ENCODE peak calls at places on chromosomes 12 and 14, in six cellular contexts. One of them, this sample, is unnamed.

GRCh38 chr14:31937730-31938346 is 139.3 kb upstream of the ARHGAP5 start:
- DNase-seq in NCI-H345: no peak
- DNase-seq in activated CD4-positive, alpha-beta T cell treated with anti-CD3 and anti-CD28 coated beads for 4 hours: peak
- DNase-seq in MV-4-11: peak
- DNase-seq in stimulated activated CD4-positive, alpha-beta T cell treated with anti-CD3 and anti-CD28 coated beads, Interleukin-1b, Interleukin-23, amount 100 ng/mL, for 1 hour: no peak
- DNase-seq in T-helper 9 cell: peak
- DNase-seq in this sample: peak

GRCh38 chr12:24546084-24546483 is 402.8 kb downstream of the BCAT1 start:
- DNase-seq in NCI-H345: no peak
- DNase-seq in activated CD4-positive, alpha-beta T cell treated with anti-CD3 and anti-CD28 coated beads for 4 hours: no peak
- DNase-seq in MV-4-11: no peak
- DNase-seq in stimulated activated CD4-positive, alpha-beta T cell treated with anti-CD3 and anti-CD28 coated beads, Interleukin-1b, Interleukin-23, amount 100 ng/mL, for 1 hour: no peak
- DNase-seq in T-helper 9 cell: no peak
- DNase-seq in this sample: no peak

GRCh38 chr14:69079188-69079742 is 73.7 kb downstream of the DCAF5 start:
- DNase-seq in NCI-H345: no peak
- DNase-seq in activated CD4-positive, alpha-beta T cell treated with anti-CD3 and anti-CD28 coated beads for 4 hours: no peak
- DNase-seq in MV-4-11: no peak
- DNase-seq in stimulated activated CD4-positive, alpha-beta T cell treated with anti-CD3 and anti-CD28 coated beads, Interleukin-1b, Interleukin-23, amount 100 ng/mL, for 1 hour: no peak
- DNase-seq in T-helper 9 cell: no peak
- DNase-seq in this sample: no peak

GRCh38 chr12:44525806-44526654 is 350.1 kb downstream of the NELL2 start:
- DNase-seq in NCI-H345: no peak
- DNase-seq in activated CD4-positive, alpha-beta T cell treated with anti-CD3 and anti-CD28 coated beads for 4 hours: no peak
- DNase-seq in MV-4-11: no peak
- DNase-seq in stimulated activated CD4-positive, alpha-beta T cell treated with anti-CD3 and anti-CD28 coated beads, Interleukin-1b, Interleukin-23, amount 100 ng/mL, for 1 hour: no peak
- DNase-seq in T-helper 9 cell: no peak
- DNase-seq in this sample: no peak

GRCh38 chr14:51462182-51462581 is 189.5 kb upstream of the FRMD6 start:
- DNase-seq in NCI-H345: peak
- DNase-seq in activated CD4-positive, alpha-beta T cell treated with anti-CD3 and anti-CD28 coated beads for 4 hours: no peak
- DNase-seq in MV-4-11: no peak
- DNase-seq in stimulated activated CD4-positive, alpha-beta T cell treated with anti-CD3 and anti-CD28 coated beads, Interleukin-1b, Interleukin-23, amount 100 ng/mL, for 1 hour: no peak
- DNase-seq in T-helper 9 cell: no peak
- DNase-seq in this sample: no peak

GRCh38 chr12:99529966-99530365 is 117.6 kb upstream of the GARIN6 start:
- DNase-seq in NCI-H345: no peak
- DNase-seq in activated CD4-positive, alpha-beta T cell treated with anti-CD3 and anti-CD28 coated beads for 4 hours: no peak
- DNase-seq in MV-4-11: peak
- DNase-seq in stimulated activated CD4-positive, alpha-beta T cell treated with anti-CD3 and anti-CD28 coated beads, Interleukin-1b, Interleukin-23, amount 100 ng/mL, for 1 hour: no peak
- DNase-seq in T-helper 9 cell: no peak
- DNase-seq in this sample: no peak

GRCh38 chr14:89232366-89233070 is 184.5 kb downstream of the FOXN3 start:
- DNase-seq in NCI-H345: no peak
- DNase-seq in activated CD4-positive, alpha-beta T cell treated with anti-CD3 and anti-CD28 coated beads for 4 hours: no peak
- DNase-seq in MV-4-11: peak
- DNase-seq in stimulated activated CD4-positive, alpha-beta T cell treated with anti-CD3 and anti-CD28 coated beads, Interleukin-1b, Interleukin-23, amount 100 ng/mL, for 1 hour: no peak
- DNase-seq in T-helper 9 cell: no peak
- DNase-seq in this sample: no peak

GRCh38 chr12:108575199-108575912 is 13.0 kb downstream of the ISCU start:
- DNase-seq in NCI-H345: no peak
- DNase-seq in activated CD4-positive, alpha-beta T cell treated with anti-CD3 and anti-CD28 coated beads for 4 hours: no peak
- DNase-seq in MV-4-11: peak
- DNase-seq in stimulated activated CD4-positive, alpha-beta T cell treated with anti-CD3 and anti-CD28 coated beads, Interleukin-1b, Interleukin-23, amount 100 ng/mL, for 1 hour: no peak
- DNase-seq in T-helper 9 cell: no peak
- DNase-seq in this sample: no peak

GRCh38 chr14:96762650-96763049 is 34.5 kb upstream of the VRK1 start:
- DNase-seq in NCI-H345: peak
- DNase-seq in activated CD4-positive, alpha-beta T cell treated with anti-CD3 and anti-CD28 coated beads for 4 hours: peak
- DNase-seq in MV-4-11: peak
- DNase-seq in stimulated activated CD4-positive, alpha-beta T cell treated with anti-CD3 and anti-CD28 coated beads, Interleukin-1b, Interleukin-23, amount 100 ng/mL, for 1 hour: no peak
- DNase-seq in T-helper 9 cell: no peak
- DNase-seq in this sample: no peak

GRCh38 chr14:80981673-80982072 is 26.3 kb downstream of the TSHR start:
- DNase-seq in NCI-H345: no peak
- DNase-seq in activated CD4-positive, alpha-beta T cell treated with anti-CD3 and anti-CD28 coated beads for 4 hours: no peak
- DNase-seq in MV-4-11: no peak
- DNase-seq in stimulated activated CD4-positive, alpha-beta T cell treated with anti-CD3 and anti-CD28 coated beads, Interleukin-1b, Interleukin-23, amount 100 ng/mL, for 1 hour: no peak
- DNase-seq in T-helper 9 cell: no peak
- DNase-seq in this sample: no peak

GRCh38 chr12:130401703-130402102 is 64.0 kb downstream of the PIWIL1 start:
- DNase-seq in NCI-H345: peak
- DNase-seq in activated CD4-positive, alpha-beta T cell treated with anti-CD3 and anti-CD28 coated beads for 4 hours: no peak
- DNase-seq in MV-4-11: no peak
- DNase-seq in stimulated activated CD4-positive, alpha-beta T cell treated with anti-CD3 and anti-CD28 coated beads, Interleukin-1b, Interleukin-23, amount 100 ng/mL, for 1 hour: no peak
- DNase-seq in T-helper 9 cell: no peak
- DNase-seq in this sample: no peak

GRCh38 chr14:91573894-91574837 is 64.1 kb upstream of the PPP4R3A start:
- DNase-seq in NCI-H345: peak
- DNase-seq in activated CD4-positive, alpha-beta T cell treated with anti-CD3 and anti-CD28 coated beads for 4 hours: peak
- DNase-seq in MV-4-11: peak
- DNase-seq in stimulated activated CD4-positive, alpha-beta T cell treated with anti-CD3 and anti-CD28 coated beads, Interleukin-1b, Interleukin-23, amount 100 ng/mL, for 1 hour: peak
- DNase-seq in T-helper 9 cell: peak
- DNase-seq in this sample: peak

GRCh38 chr12:74349925-74350324 is 187.7 kb upstream of the ATXN7L3B start:
- DNase-seq in NCI-H345: no peak
- DNase-seq in activated CD4-positive, alpha-beta T cell treated with anti-CD3 and anti-CD28 coated beads for 4 hours: no peak
- DNase-seq in MV-4-11: no peak
- DNase-seq in stimulated activated CD4-positive, alpha-beta T cell treated with anti-CD3 and anti-CD28 coated beads, Interleukin-1b, Interleukin-23, amount 100 ng/mL, for 1 hour: no peak
- DNase-seq in T-helper 9 cell: no peak
- DNase-seq in this sample: no peak

GRCh38 chr12:31238764-31239387 is 87.1 kb downstream of the SINHCAF start:
- DNase-seq in NCI-H345: peak
- DNase-seq in activated CD4-positive, alpha-beta T cell treated with anti-CD3 and anti-CD28 coated beads for 4 hours: peak
- DNase-seq in MV-4-11: peak
- DNase-seq in stimulated activated CD4-positive, alpha-beta T cell treated with anti-CD3 and anti-CD28 coated beads, Interleukin-1b, Interleukin-23, amount 100 ng/mL, for 1 hour: peak
- DNase-seq in T-helper 9 cell: peak
- DNase-seq in this sample: peak

GRCh38 chr12:72273851-72274284 is 1.7 kb downstream of the TRHDE start:
- DNase-seq in NCI-H345: no peak
- DNase-seq in activated CD4-positive, alpha-beta T cell treated with anti-CD3 and anti-CD28 coated beads for 4 hours: no peak
- DNase-seq in MV-4-11: no peak
- DNase-seq in stimulated activated CD4-positive, alpha-beta T cell treated with anti-CD3 and anti-CD28 coated beads, Interleukin-1b, Interleukin-23, amount 100 ng/mL, for 1 hour: no peak
- DNase-seq in T-helper 9 cell: no peak
- DNase-seq in this sample: no peak

GRCh38 chr14:103292426-103293374 is 41.3 kb upstream of the EIF5 start:
- DNase-seq in NCI-H345: peak
- DNase-seq in activated CD4-positive, alpha-beta T cell treated with anti-CD3 and anti-CD28 coated beads for 4 hours: peak
- DNase-seq in MV-4-11: peak
- DNase-seq in stimulated activated CD4-positive, alpha-beta T cell treated with anti-CD3 and anti-CD28 coated beads, Interleukin-1b, Interleukin-23, amount 100 ng/mL, for 1 hour: peak
- DNase-seq in T-helper 9 cell: peak
- DNase-seq in this sample: peak

GRCh38 chr12:124498870-124499753 is 68.3 kb downstream of the NCOR2 start:
- DNase-seq in NCI-H345: no peak
- DNase-seq in activated CD4-positive, alpha-beta T cell treated with anti-CD3 and anti-CD28 coated beads for 4 hours: no peak
- DNase-seq in MV-4-11: no peak
- DNase-seq in stimulated activated CD4-positive, alpha-beta T cell treated with anti-CD3 and anti-CD28 coated beads, Interleukin-1b, Interleukin-23, amount 100 ng/mL, for 1 hour: no peak
- DNase-seq in T-helper 9 cell: no peak
- DNase-seq in this sample: no peak

GRCh38 chr14:75295491-75296338 is 17.1 kb downstream of the FOS start:
- DNase-seq in NCI-H345: peak
- DNase-seq in activated CD4-positive, alpha-beta T cell treated with anti-CD3 and anti-CD28 coated beads for 4 hours: peak
- DNase-seq in MV-4-11: peak
- DNase-seq in stimulated activated CD4-positive, alpha-beta T cell treated with anti-CD3 and anti-CD28 coated beads, Interleukin-1b, Interleukin-23, amount 100 ng/mL, for 1 hour: peak
- DNase-seq in T-helper 9 cell: peak
- DNase-seq in this sample: peak

GRCh38 chr12:11650697-11651281 is 1.3 kb downstream of the ETV6 start:
- DNase-seq in NCI-H345: peak
- DNase-seq in activated CD4-positive, alpha-beta T cell treated with anti-CD3 and anti-CD28 coated beads for 4 hours: peak
- DNase-seq in MV-4-11: peak
- DNase-seq in stimulated activated CD4-positive, alpha-beta T cell treated with anti-CD3 and anti-CD28 coated beads, Interleukin-1b, Interleukin-23, amount 100 ng/mL, for 1 hour: no peak
- DNase-seq in T-helper 9 cell: no peak
- DNase-seq in this sample: no peak

GRCh38 chr14:48914382-48914781 is 671.8 kb downstream of the RPS29 start:
- DNase-seq in NCI-H345: no peak
- DNase-seq in activated CD4-positive, alpha-beta T cell treated with anti-CD3 and anti-CD28 coated beads for 4 hours: no peak
- DNase-seq in MV-4-11: no peak
- DNase-seq in stimulated activated CD4-positive, alpha-beta T cell treated with anti-CD3 and anti-CD28 coated beads, Interleukin-1b, Interleukin-23, amount 100 ng/mL, for 1 hour: no peak
- DNase-seq in T-helper 9 cell: no peak
- DNase-seq in this sample: no peak

GRCh38 chr14:59417301-59417700 is 47.9 kb downstream of the GPR135 start:
- DNase-seq in NCI-H345: no peak
- DNase-seq in activated CD4-positive, alpha-beta T cell treated with anti-CD3 and anti-CD28 coated beads for 4 hours: no peak
- DNase-seq in MV-4-11: no peak
- DNase-seq in stimulated activated CD4-positive, alpha-beta T cell treated with anti-CD3 and anti-CD28 coated beads, Interleukin-1b, Interleukin-23, amount 100 ng/mL, for 1 hour: no peak
- DNase-seq in T-helper 9 cell: no peak
- DNase-seq in this sample: no peak

GRCh38 chr14:68473794-68474193 is 319.1 kb downstream of the ZFP36L1 start:
- DNase-seq in NCI-H345: no peak
- DNase-seq in activated CD4-positive, alpha-beta T cell treated with anti-CD3 and anti-CD28 coated beads for 4 hours: no peak
- DNase-seq in MV-4-11: peak
- DNase-seq in stimulated activated CD4-positive, alpha-beta T cell treated with anti-CD3 and anti-CD28 coated beads, Interleukin-1b, Interleukin-23, amount 100 ng/mL, for 1 hour: no peak
- DNase-seq in T-helper 9 cell: no peak
- DNase-seq in this sample: no peak

GRCh38 chr12:83114042-83114441 is 427.3 kb downstream of the TMTC2 start:
- DNase-seq in NCI-H345: no peak
- DNase-seq in activated CD4-positive, alpha-beta T cell treated with anti-CD3 and anti-CD28 coated beads for 4 hours: no peak
- DNase-seq in MV-4-11: no peak
- DNase-seq in stimulated activated CD4-positive, alpha-beta T cell treated with anti-CD3 and anti-CD28 coated beads, Interleukin-1b, Interleukin-23, amount 100 ng/mL, for 1 hour: no peak
- DNase-seq in T-helper 9 cell: no peak
- DNase-seq in this sample: no peak

GRCh38 chr14:85537526-85537925 is 7.6 kb downstream of the FLRT2 start:
- DNase-seq in NCI-H345: no peak
- DNase-seq in activated CD4-positive, alpha-beta T cell treated with anti-CD3 and anti-CD28 coated beads for 4 hours: no peak
- DNase-seq in MV-4-11: no peak
- DNase-seq in stimulated activated CD4-positive, alpha-beta T cell treated with anti-CD3 and anti-CD28 coated beads, Interleukin-1b, Interleukin-23, amount 100 ng/mL, for 1 hour: no peak
- DNase-seq in T-helper 9 cell: no peak
- DNase-seq in this sample: no peak

GRCh38 chr12:2693204-2693860 is 101.4 kb upstream of the FKBP4 start:
- DNase-seq in NCI-H345: no peak
- DNase-seq in activated CD4-positive, alpha-beta T cell treated with anti-CD3 and anti-CD28 coated beads for 4 hours: no peak
- DNase-seq in MV-4-11: peak
- DNase-seq in stimulated activated CD4-positive, alpha-beta T cell treated with anti-CD3 and anti-CD28 coated beads, Interleukin-1b, Interleukin-23, amount 100 ng/mL, for 1 hour: no peak
- DNase-seq in T-helper 9 cell: no peak
- DNase-seq in this sample: no peak

GRCh38 chr14:68113328-68113930 is 293.9 kb downstream of the RAD51B start:
- DNase-seq in NCI-H345: no peak
- DNase-seq in activated CD4-positive, alpha-beta T cell treated with anti-CD3 and anti-CD28 coated beads for 4 hours: no peak
- DNase-seq in MV-4-11: no peak
- DNase-seq in stimulated activated CD4-positive, alpha-beta T cell treated with anti-CD3 and anti-CD28 coated beads, Interleukin-1b, Interleukin-23, amount 100 ng/mL, for 1 hour: no peak
- DNase-seq in T-helper 9 cell: no peak
- DNase-seq in this sample: no peak

GRCh38 chr12:52243774-52244614 is 11.0 kb downstream of the KRT7 start:
- DNase-seq in NCI-H345: peak
- DNase-seq in activated CD4-positive, alpha-beta T cell treated with anti-CD3 and anti-CD28 coated beads for 4 hours: peak
- DNase-seq in MV-4-11: peak
- DNase-seq in stimulated activated CD4-positive, alpha-beta T cell treated with anti-CD3 and anti-CD28 coated beads, Interleukin-1b, Interleukin-23, amount 100 ng/mL, for 1 hour: peak
- DNase-seq in T-helper 9 cell: peak
- DNase-seq in this sample: peak

GRCh38 chr12:50725011-50725899 is 38.6 kb upstream of the ATF1 start:
- DNase-seq in NCI-H345: no peak
- DNase-seq in activated CD4-positive, alpha-beta T cell treated with anti-CD3 and anti-CD28 coated beads for 4 hours: no peak
- DNase-seq in MV-4-11: no peak
- DNase-seq in stimulated activated CD4-positive, alpha-beta T cell treated with anti-CD3 and anti-CD28 coated beads, Interleukin-1b, Interleukin-23, amount 100 ng/mL, for 1 hour: no peak
- DNase-seq in T-helper 9 cell: no peak
- DNase-seq in this sample: no peak

GRCh38 chr12:53949631-53950440 is 4.9 kb upstream of the HOXC12 start:
- DNase-seq in NCI-H345: peak
- DNase-seq in activated CD4-positive, alpha-beta T cell treated with anti-CD3 and anti-CD28 coated beads for 4 hours: no peak
- DNase-seq in MV-4-11: no peak
- DNase-seq in stimulated activated CD4-positive, alpha-beta T cell treated with anti-CD3 and anti-CD28 coated beads, Interleukin-1b, Interleukin-23, amount 100 ng/mL, for 1 hour: no peak
- DNase-seq in T-helper 9 cell: no peak
- DNase-seq in this sample: no peak

GRCh38 chr12:25458047-25458552 is 95.0 kb downstream of the LMNTD1 start:
- DNase-seq in NCI-H345: peak
- DNase-seq in activated CD4-positive, alpha-beta T cell treated with anti-CD3 and anti-CD28 coated beads for 4 hours: no peak
- DNase-seq in MV-4-11: no peak
- DNase-seq in stimulated activated CD4-positive, alpha-beta T cell treated with anti-CD3 and anti-CD28 coated beads, Interleukin-1b, Interleukin-23, amount 100 ng/mL, for 1 hour: no peak
- DNase-seq in T-helper 9 cell: no peak
- DNase-seq in this sample: no peak

GRCh38 chr12:124923906-124924734 is 9.7 kb upstream of the UBC start:
- DNase-seq in NCI-H345: no peak
- DNase-seq in activated CD4-positive, alpha-beta T cell treated with anti-CD3 and anti-CD28 coated beads for 4 hours: no peak
- DNase-seq in MV-4-11: no peak
- DNase-seq in stimulated activated CD4-positive, alpha-beta T cell treated with anti-CD3 and anti-CD28 coated beads, Interleukin-1b, Interleukin-23, amount 100 ng/mL, for 1 hour: no peak
- DNase-seq in T-helper 9 cell: no peak
- DNase-seq in this sample: no peak

GRCh38 chr12:130104114-130104513 is 58.1 kb upstream of the FZD10 start:
- DNase-seq in NCI-H345: peak
- DNase-seq in activated CD4-positive, alpha-beta T cell treated with anti-CD3 and anti-CD28 coated beads for 4 hours: no peak
- DNase-seq in MV-4-11: no peak
- DNase-seq in stimulated activated CD4-positive, alpha-beta T cell treated with anti-CD3 and anti-CD28 coated beads, Interleukin-1b, Interleukin-23, amount 100 ng/mL, for 1 hour: no peak
- DNase-seq in T-helper 9 cell: no peak
- DNase-seq in this sample: no peak

GRCh38 chr14:98571104-98571503 is 700.9 kb downstream of the BCL11B start:
- DNase-seq in NCI-H345: no peak
- DNase-seq in activated CD4-positive, alpha-beta T cell treated with anti-CD3 and anti-CD28 coated beads for 4 hours: no peak
- DNase-seq in MV-4-11: no peak
- DNase-seq in stimulated activated CD4-positive, alpha-beta T cell treated with anti-CD3 and anti-CD28 coated beads, Interleukin-1b, Interleukin-23, amount 100 ng/mL, for 1 hour: no peak
- DNase-seq in T-helper 9 cell: no peak
- DNase-seq in this sample: no peak

GRCh38 chr12:131608740-131609665 is 101.9 kb upstream of the SFSWAP start:
- DNase-seq in NCI-H345: peak
- DNase-seq in activated CD4-positive, alpha-beta T cell treated with anti-CD3 and anti-CD28 coated beads for 4 hours: peak
- DNase-seq in MV-4-11: peak
- DNase-seq in stimulated activated CD4-positive, alpha-beta T cell treated with anti-CD3 and anti-CD28 coated beads, Interleukin-1b, Interleukin-23, amount 100 ng/mL, for 1 hour: peak
- DNase-seq in T-helper 9 cell: peak
- DNase-seq in this sample: peak

GRCh38 chr12:118342115-118342514 is 30.6 kb downstream of the TAOK3 start:
- DNase-seq in NCI-H345: no peak
- DNase-seq in activated CD4-positive, alpha-beta T cell treated with anti-CD3 and anti-CD28 coated beads for 4 hours: no peak
- DNase-seq in MV-4-11: no peak
- DNase-seq in stimulated activated CD4-positive, alpha-beta T cell treated with anti-CD3 and anti-CD28 coated beads, Interleukin-1b, Interleukin-23, amount 100 ng/mL, for 1 hour: no peak
- DNase-seq in T-helper 9 cell: no peak
- DNase-seq in this sample: no peak

This sample was measured in stimulated activated naive CD4-positive, alpha-beta T cell treated with Interleukin-2 at 50 U/mL for 16 hours.